ENCODE peak calls at places on chromosomes 11 and 22, in nine cellular contexts. V is lung, B is OCI-LY7, O is ovary, C is psoas muscle, H is fibroblast of mammary gland, T is prostate gland, J is Calu3, P is GM06990. A is an unnamed sample.

GRCh38 chr11:73249858-73250773 is 22.0 kb upstream of the P2RY6 start:
- DNase-seq in T (no peak), O (no peak), V (no peak), H (no peak), P (no peak), B (no peak), J (no peak), C (no peak), A (no peak)

GRCh38 chr11:66725646-66726045 is 3.4 kb downstream of the SPTBN2 start:
- DNase-seq in T (no peak), J (no peak), O (no peak), C (no peak), H (no peak), B (no peak), P (no peak), V (no peak), A (no peak)

GRCh38 chr11:46342237-46342636 is 5.0 kb upstream of the DGKZ start:
- DNase-seq in V (no peak), J (no peak), C (no peak), O (no peak), H (no peak), T (no peak), B (peak), P (no peak), A (no peak)

GRCh38 chr11:76443254-76443935 is 1.4 kb upstream of the EMSY start:
- DNase-seq in P (no peak), J (no peak), T (no peak), B (no peak), V (no peak), O (no peak), H (peak), C (no peak), A (peak)

GRCh38 chr11:120224872-120225371 is 14.1 kb downstream of the OAF start:
- DNase-seq in J (no peak), B (peak), O (no peak), V (no peak), H (no peak), T (no peak), P (no peak), C (no peak), A (no peak)

GRCh38 chr22:24416611-24417010 is 10.8 kb upstream of the ADORA2A start:
- DNase-seq in B (no peak), T (no peak), C (no peak), P (no peak), J (no peak), H (no peak), O (no peak), V (no peak), A (no peak)

GRCh38 chr11:120527111-120527748 is 15.7 kb downstream of the GRIK4 start:
- DNase-seq in T (no peak), O (peak), P (no peak), J (no peak), B (no peak), C (peak), H (peak), V (no peak), A (no peak)

GRCh38 chr11:103091024-103091423 is 936 bp downstream of the DCUN1D5 start:
- DNase-seq in H (no peak), J (no peak), T (no peak), B (peak), O (no peak), P (no peak), C (no peak), V (no peak), A (peak)

GRCh38 chr22:25447689-25448434 is 116.6 kb upstream of the GRK3 start:
- DNase-seq in B (peak), P (peak), T (peak), V (peak), O (peak), H (peak), J (peak), C (peak), A (peak)

GRCh38 chr22:43018615-43019014 is 3.7 kb upstream of the PACSIN2 start:
- DNase-seq in C (no peak), J (no peak), H (no peak), B (no peak), T (no peak), V (no peak), P (no peak), O (no peak), A (no peak)

DNA sequence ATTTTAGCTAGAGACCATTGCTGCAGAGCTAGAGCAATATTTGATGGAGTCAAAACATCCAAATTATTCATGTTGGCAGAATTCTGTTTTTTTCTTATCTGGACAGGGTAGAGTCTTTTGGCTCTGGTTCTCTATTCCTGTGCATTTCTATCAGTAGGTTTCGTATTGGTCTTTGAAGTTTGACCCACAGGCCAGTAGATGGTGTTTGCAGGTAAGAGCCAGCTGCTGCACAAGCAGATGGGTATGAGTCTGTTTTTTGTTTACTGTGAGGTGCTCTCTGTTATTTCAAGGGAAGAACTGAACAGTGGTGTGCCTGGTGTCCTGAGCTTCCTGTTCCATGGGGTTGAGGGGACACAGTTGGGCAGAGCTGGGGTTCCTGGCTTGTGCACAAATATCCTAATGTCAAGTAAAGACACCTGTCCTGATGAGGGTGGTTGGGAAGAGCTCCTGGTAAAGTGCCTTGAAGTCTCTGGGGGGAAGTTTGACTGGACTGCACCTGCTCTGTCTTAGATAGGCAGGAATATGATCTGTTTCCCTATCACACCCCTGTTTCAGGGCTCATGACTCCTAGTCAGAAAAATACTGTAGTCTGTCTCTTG is 34.0 kb upstream of the SLC22A25 start:
- DNase-seq in B (peak), J (peak), O (no peak), C (no peak), P (no peak), T (no peak), H (no peak), V (no peak), A (no peak)
- TF ChIP-seq CTCF in B (peak), J (no peak), O (no peak), C (no peak), P (peak), T (no peak), H (no peak), V (no peak), A (no peak)

DNA sequence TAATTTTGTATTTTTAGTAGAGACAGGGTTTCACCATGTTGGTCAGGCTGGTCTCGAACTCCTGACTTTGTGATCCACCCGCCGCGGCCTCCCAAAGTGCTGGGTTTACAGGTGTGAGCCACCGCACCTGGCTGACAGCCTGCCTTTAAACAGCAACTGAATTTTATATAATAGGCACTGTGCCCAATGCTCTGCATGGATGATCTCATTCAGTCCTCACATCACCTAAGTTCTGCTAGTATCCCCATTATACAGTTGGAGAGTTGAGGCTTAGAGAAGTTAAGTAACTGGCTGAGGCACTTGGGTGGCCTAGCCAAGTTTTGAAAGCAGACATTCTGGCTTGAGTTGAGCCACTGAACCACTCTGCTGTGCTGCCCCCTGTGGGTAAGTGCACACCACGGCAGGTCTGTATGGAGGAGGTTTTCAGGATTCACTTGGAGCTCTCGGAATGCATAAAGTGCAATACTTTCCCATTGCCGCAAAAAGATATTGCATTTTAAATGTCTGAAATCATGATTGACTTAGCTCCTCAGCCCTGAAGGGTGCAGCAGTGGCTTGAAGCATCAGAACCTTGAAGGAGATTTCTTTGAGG is 112.4 kb downstream of the LDLRAD3 start:
- DNase-seq in H (peak), C (no peak), T (no peak), J (peak), P (no peak), B (no peak), V (no peak), O (peak), A (no peak)
- TF ChIP-seq CTCF in H (peak), C (peak), T (peak), J (peak), P (peak), B (peak), V (no peak), O (no peak), A (no peak)

GRCh38 chr11:44651535-44652130 is 75.1 kb upstream of the TSPAN18 start:
- DNase-seq in J (no peak), O (no peak), C (no peak), V (no peak), H (no peak), T (no peak), P (no peak), B (peak), A (no peak)
- TF ChIP-seq CTCF in J (no peak), O (no peak), C (no peak), V (no peak), H (no peak), T (no peak), P (no peak), B (no peak), A (no peak)

GRCh38 chr22:22878211-22878570 is 9.4 kb upstream of the IGLL5 start:
- DNase-seq in C (no peak), V (no peak), H (no peak), O (no peak), B (no peak), P (no peak), J (no peak), T (no peak), A (no peak)

GRCh38 chr22:22878801-22879674 is 8.6 kb upstream of the IGLL5 start:
- DNase-seq in V (no peak), J (no peak), O (no peak), P (no peak), H (no peak), B (peak), T (no peak), C (no peak), A (no peak)

GRCh38 chr22:22879675-22880029 is 8.0 kb upstream of the IGLL5 start:
- DNase-seq in J (no peak), O (no peak), T (no peak), P (no peak), V (no peak), C (no peak), H (no peak), B (no peak), A (no peak)

GRCh38 chr22:22880645-22881044 is 7.0 kb upstream of the IGLL5 start:
- DNase-seq in T (no peak), H (no peak), O (no peak), V (no peak), P (no peak), B (no peak), C (no peak), J (no peak), A (no peak)

GRCh38 chr22:22877523-22878210 is 9.9 kb upstream of the IGLL5 start:
- DNase-seq in B (peak), V (no peak), C (peak), H (peak), P (no peak), J (peak), T (peak), O (no peak), A (peak)
- TF ChIP-seq CTCF in B (peak), V (peak), C (peak), H (peak), P (peak), J (peak), T (peak), O (no peak), A (peak)

GRCh38 chr22:45210174-45210573 is 30.5 kb downstream of the KIAA0930 start:
- DNase-seq in O (no peak), B (no peak), C (no peak), J (no peak), T (no peak), H (no peak), V (no peak), P (no peak), A (no peak)

GRCh38 chr22:45207981-45208664 is 32.6 kb downstream of the KIAA0930 start:
- DNase-seq in P (no peak), H (peak), V (no peak), O (no peak), J (no peak), C (no peak), B (no peak), T (peak), A (no peak)

GRCh38 chr22:45208696-45208992 is 32.0 kb downstream of the KIAA0930 start:
- DNase-seq in C (no peak), J (no peak), O (no peak), B (no peak), H (no peak), V (no peak), T (no peak), P (no peak), A (no peak)

GRCh38 chr22:45210577-45211431 is 29.9 kb downstream of the KIAA0930 start:
- DNase-seq in C (no peak), P (no peak), J (no peak), B (no peak), V (no peak), T (no peak), H (peak), O (no peak), A (no peak)

GRCh38 chr22:45208993-45209838 is 31.5 kb downstream of the KIAA0930 start:
- DNase-seq in O (no peak), P (no peak), T (no peak), H (peak), J (peak), V (no peak), B (no peak), C (no peak), A (peak)
- TF ChIP-seq CTCF in O (no peak), P (peak), T (peak), H (peak), J (peak), V (no peak), B (peak), C (peak), A (peak)

DNA sequence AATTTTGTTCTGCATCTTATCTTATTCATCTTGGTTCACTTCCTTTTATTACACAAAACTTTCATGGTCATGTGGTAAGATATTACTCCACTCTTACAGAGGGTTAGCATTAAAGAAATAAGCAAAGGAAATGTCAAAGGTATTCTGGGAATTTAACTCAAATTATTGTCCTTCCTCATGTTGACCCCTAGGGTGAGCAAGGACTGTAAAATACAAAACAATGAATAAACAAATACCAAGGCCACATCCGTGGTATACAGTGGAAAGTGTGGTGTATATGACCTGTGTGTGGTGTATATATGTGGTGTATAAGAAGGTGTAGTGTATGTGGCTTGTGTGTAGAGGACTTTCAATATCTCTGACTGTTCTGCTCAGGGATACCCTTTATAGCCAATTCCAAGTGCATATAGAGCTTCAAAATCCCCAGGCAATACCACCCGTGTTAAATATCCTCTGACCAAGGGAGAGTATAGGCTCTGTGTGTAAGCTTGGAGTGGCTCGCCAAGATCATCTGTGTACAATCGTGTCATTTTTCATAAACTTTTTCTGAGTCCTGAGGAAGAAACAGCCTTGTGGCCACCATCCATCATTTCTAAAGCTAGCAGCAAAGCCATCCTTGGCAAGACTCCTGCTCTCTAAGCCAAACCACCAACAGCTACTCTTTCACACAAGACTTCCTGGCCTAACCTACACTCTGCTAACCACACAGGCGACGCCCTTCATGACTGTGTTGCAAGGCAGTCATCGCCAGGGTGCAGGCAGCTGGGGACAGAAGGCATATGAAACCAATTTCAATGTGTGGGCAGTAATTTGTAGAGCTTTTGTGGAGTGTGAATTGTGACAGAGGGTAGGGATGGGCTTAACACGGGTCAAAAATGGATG is 548.0 kb downstream of the ETS1 start:
- DNase-seq in B (no peak), T (peak), J (peak), P (no peak), C (peak), V (peak), O (no peak), H (peak), A (peak)
- TF ChIP-seq CTCF in B (peak), T (no peak), J (no peak), P (no peak), C (no peak), V (no peak), O (no peak), H (peak), A (no peak)

GRCh38 chr11:107858217-107859070 is at the start of gene SLC35F2:
- DNase-seq in O (peak), H (peak), B (peak), P (peak), C (peak), V (peak), J (peak), T (peak), A (peak)
- TF ChIP-seq CTCF in O (no peak), H (no peak), B (peak), P (peak), C (no peak), V (no peak), J (no peak), T (peak), A (no peak)

GRCh38 chr11:87281496-87281895 is 243.8 kb downstream of the TMEM135 start:
- DNase-seq in J (no peak), O (no peak), C (no peak), V (no peak), P (no peak), H (peak), T (no peak), B (no peak), A (peak)
- TF ChIP-seq CTCF in J (no peak), O (peak), C (peak), V (peak), P (no peak), H (peak), T (peak), B (no peak), A (peak)

A was measured in RWPE1.